ENCODE peak calls at places on chromosomes 7 and 10, in four cellular contexts. One of them, this sample, is unnamed.

GRCh38 chr10:63409465-63410027 is 56.2 kb downstream of the JMJD1C start:
- DNase-seq in BJ: no peak
- DNase-seq in tibial artery: no peak
- DNase-seq in sigmoid colon: no peak
- DNase-seq in this sample: no peak

GRCh38 chr10:12768156-12768731 is 233.3 kb downstream of the CCDC3 start:
- DNase-seq in BJ: no peak
- DNase-seq in tibial artery: no peak
- DNase-seq in sigmoid colon: no peak
- DNase-seq in this sample: no peak

GRCh38 chr7:90320801-90321494 is at the start of gene FAM237B:
- DNase-seq in sigmoid colon: no peak
- DNase-seq in tibial artery: no peak
- DNase-seq in BJ: no peak
- DNase-seq in this sample: no peak

GRCh38 chr7:157699357-157700013 is 362.7 kb downstream of the DNAJB6 start:
- DNase-seq in BJ: no peak
- DNase-seq in sigmoid colon: peak; percentile 29
- DNase-seq in tibial artery: no peak
- DNase-seq in this sample: no peak

GRCh38 chr10:119715628-119716505 is 10.0 kb upstream of the INPP5F start:
- DNase-seq in sigmoid colon: no peak
- DNase-seq in tibial artery: no peak
- DNase-seq in BJ: no peak
- DNase-seq in this sample: no peak

GRCh38 chr10:124303662-124304418 is 114.9 kb downstream of the OAT start:
- DNase-seq in sigmoid colon: peak; percentile 45
- DNase-seq in BJ: no peak
- DNase-seq in tibial artery: no peak
- DNase-seq in this sample: no peak

GRCh38 chr7:138396251-138397070 is 63.6 kb upstream of the TRIM24 start:
- DNase-seq in BJ: no peak
- DNase-seq in sigmoid colon: no peak
- DNase-seq in tibial artery: no peak
- DNase-seq in this sample: peak; percentile 51

GRCh38 chr10:21171197-21171935 is 274.3 kb upstream of the NEBL start:
- DNase-seq in BJ: no peak
- DNase-seq in sigmoid colon: no peak
- DNase-seq in tibial artery: no peak
- DNase-seq in this sample: no peak

GRCh38 chr7:8724080-8724718 is 290.8 kb downstream of the NXPH1 start:
- DNase-seq in tibial artery: peak; percentile 32
- DNase-seq in BJ: no peak
- DNase-seq in sigmoid colon: no peak
- DNase-seq in this sample: no peak

GRCh38 chr10:103621778-103622115 is 128.2 kb downstream of the NEURL1 start:
- DNase-seq in tibial artery: no peak
- DNase-seq in sigmoid colon: no peak
- DNase-seq in BJ: no peak
- DNase-seq in this sample: no peak
- H3K36me3 ChIP-seq in tibial artery: peaks cover 59% of the 10 kb centered on the region
- H3K36me3 ChIP-seq in sigmoid colon: peaks cover 96% of the 10 kb centered on the region
- H3K36me3 ChIP-seq in BJ: peaks cover 61% of the 10 kb centered on the region
- H3K36me3 ChIP-seq in this sample: no peaks in the 10 kb centered on the region

DNA sequence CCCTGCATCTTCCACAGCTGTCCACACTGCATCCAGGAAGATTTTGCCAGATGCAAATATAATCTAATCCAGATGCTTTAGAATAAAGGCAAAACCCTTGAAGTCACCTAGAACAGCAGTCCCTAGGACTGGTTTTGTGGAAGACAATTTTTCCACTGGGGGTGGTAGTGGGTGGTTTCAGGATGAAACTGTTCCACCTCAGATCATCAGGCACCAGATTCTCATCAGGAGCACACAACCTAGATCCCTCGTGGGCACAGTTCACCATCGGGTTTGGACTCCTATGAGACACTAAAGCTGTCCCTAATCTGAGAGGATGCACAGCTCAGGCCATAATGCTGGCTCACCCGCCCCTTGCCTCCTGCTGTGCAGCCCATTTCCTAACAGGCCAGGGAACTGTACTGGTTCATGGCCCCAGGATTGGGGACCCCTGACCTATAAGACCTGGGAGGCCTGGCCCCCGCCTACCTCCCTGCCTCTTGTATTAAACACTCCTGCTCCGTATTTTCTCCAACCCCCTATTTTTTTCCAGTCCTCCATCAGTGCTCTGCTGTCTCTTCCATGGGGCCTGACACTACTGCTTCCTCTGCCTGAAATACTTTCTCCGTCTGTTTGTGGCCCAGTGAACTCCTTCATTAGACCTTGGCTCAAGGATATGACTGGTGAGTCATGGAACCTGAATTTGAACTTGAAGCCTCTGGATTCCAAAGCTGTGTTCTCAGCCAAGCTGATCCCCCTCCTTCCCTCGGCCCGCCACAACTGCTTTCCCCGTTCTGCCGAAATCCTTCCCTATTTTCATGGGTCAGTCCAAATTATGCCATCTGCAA is 79.9 kb upstream of the RHEB start:
- DNase-seq in BJ: peak; percentile 71
- DNase-seq in sigmoid colon: peak; percentile 82
- DNase-seq in tibial artery: peak; percentile 29
- DNase-seq in this sample: no peak
- H3K4me3 ChIP-seq in BJ: no peak overlapping the region
- H3K4me3 ChIP-seq in sigmoid colon: no peak overlapping the region
- H3K4me3 ChIP-seq in tibial artery: no peak overlapping the region
- H3K4me3 ChIP-seq in this sample: no peak overlapping the region

DNA sequence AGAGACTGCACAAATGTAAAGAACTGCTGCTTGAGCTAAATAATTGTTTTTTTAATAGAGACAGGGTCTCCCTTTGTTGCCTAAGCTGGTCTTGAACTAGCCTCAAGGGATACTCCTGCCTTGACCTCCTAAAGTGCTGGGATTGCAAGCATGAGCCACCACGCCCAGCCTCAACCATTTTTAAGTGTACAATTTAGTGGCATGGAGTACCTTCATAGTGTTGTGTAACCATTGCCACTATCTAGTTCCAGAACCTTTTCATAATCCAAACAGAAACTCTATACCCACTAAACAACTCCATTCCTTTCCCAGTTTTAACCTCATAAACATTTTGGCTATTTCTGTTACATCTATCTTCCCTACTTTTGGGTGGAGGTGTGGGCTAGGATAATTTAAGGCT is 6.7 kb downstream of the EIF4H start:
- DNase-seq in BJ: no peak
- DNase-seq in sigmoid colon: no peak
- DNase-seq in tibial artery: no peak
- DNase-seq in this sample: no peak
- H3K36me3 ChIP-seq in BJ: peaks cover 1% of the 10 kb centered on the region
- H3K36me3 ChIP-seq in sigmoid colon: peaks cover 6% of the 10 kb centered on the region
- H3K36me3 ChIP-seq in tibial artery: peaks cover 21% of the 10 kb centered on the region
- H3K36me3 ChIP-seq in this sample: no peaks in the 10 kb centered on the region

GRCh38 chr10:5970527-5970926 is 6.8 kb downstream of the IL15RA start:
- DNase-seq in sigmoid colon: peak; percentile 22
- DNase-seq in BJ: no peak
- DNase-seq in tibial artery: no peak
- DNase-seq in this sample: no peak
- H3K4me3 ChIP-seq in sigmoid colon: no peak overlapping the region
- H3K4me3 ChIP-seq in BJ: no peak overlapping the region
- H3K4me3 ChIP-seq in tibial artery: no peak overlapping the region
- H3K4me3 ChIP-seq in this sample: no peak overlapping the region

GRCh38 chr10:817371-817770 is 114.1 kb downstream of the LARP4B start:
- DNase-seq in sigmoid colon: no peak
- DNase-seq in BJ: no peak
- DNase-seq in tibial artery: no peak
- DNase-seq in this sample: peak; percentile 64
- H3K36me3 ChIP-seq in sigmoid colon: peaks cover 99% of the 10 kb centered on the region
- H3K36me3 ChIP-seq in BJ: peaks cover 48% of the 10 kb centered on the region
- H3K36me3 ChIP-seq in tibial artery: peaks cover 98% of the 10 kb centered on the region
- H3K36me3 ChIP-seq in this sample: peaks cover 11% of the 10 kb centered on the region

GRCh38 chr7:50634378-50634777 is 69.2 kb upstream of the DDC start:
- DNase-seq in sigmoid colon: no peak
- DNase-seq in tibial artery: no peak
- DNase-seq in BJ: no peak
- DNase-seq in this sample: no peak
- H3K4me3 ChIP-seq in sigmoid colon: no peak overlapping the region
- H3K4me3 ChIP-seq in tibial artery: no peak overlapping the region
- H3K4me3 ChIP-seq in BJ: no peak overlapping the region
- H3K4me3 ChIP-seq in this sample: no peak overlapping the region

DNA sequence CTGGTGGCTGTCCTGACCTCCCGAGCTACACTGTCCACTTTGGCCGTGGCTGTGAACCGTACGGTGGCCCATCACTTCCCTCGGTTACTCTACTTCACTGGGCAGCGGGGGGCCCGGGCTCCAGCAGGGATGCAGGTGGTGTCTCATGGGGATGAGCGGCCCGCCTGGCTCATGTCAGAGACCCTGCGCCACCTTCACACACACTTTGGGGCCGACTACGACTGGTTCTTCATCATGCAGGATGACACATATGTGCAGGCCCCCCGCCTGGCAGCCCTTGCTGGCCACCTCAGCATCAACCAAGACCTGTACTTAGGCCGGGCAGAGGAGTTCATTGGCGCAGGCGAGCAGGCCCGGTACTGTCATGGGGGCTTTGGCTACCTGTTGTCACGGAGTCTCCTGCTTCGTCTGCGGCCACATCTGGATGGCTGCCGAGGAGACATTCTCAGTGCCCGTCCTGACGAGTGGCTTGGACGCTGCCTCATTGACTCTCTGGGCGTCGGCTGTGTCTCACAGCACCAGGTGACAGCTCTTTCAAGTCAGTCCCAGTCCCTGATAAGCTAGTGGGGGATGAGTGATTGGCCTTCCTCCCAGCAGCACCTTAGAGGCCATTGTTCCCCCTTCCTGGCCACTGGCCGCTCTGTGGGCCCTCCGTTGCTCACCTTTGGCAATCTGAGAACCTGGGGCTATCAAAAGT is 3.0 kb downstream of the CHPF2 start:
- DNase-seq in tibial artery: no peak
- DNase-seq in BJ: no peak
- DNase-seq in sigmoid colon: peak; percentile 67
- DNase-seq in this sample: no peak
- H3K36me3 ChIP-seq in tibial artery: peaks cover 56% of the 10 kb centered on the region
- H3K36me3 ChIP-seq in BJ: peaks cover 31% of the 10 kb centered on the region
- H3K36me3 ChIP-seq in sigmoid colon: peaks cover 55% of the 10 kb centered on the region
- H3K36me3 ChIP-seq in this sample: peaks cover 6% of the 10 kb centered on the region

This sample was measured in lung.